ENCODE peak calls at places on chromosomes 7 and 10, in four cellular contexts. K is thoracic aorta, Z is mesenchymal stem cell, N is left ventricle myocardium inferior. T is an unnamed sample.

GRCh38 chr7:66736892-66737291 is 3.6 kb upstream of the RABGEF1 start:
- DNase-seq in N (no peak), K (no peak), Z (no peak), T (no peak)

GRCh38 chr7:81503321-81503720 is 266.5 kb downstream of the HGF start:
- DNase-seq in N (no peak), K (no peak), Z (no peak), T (no peak)

GRCh38 chr10:33280217-33280616 is 54.2 kb downstream of the NRP1 start:
- DNase-seq in Z (no peak), N (no peak), K (no peak), T (no peak)

GRCh38 chr7:114832906-114833595 is 88.8 kb upstream of the MDFIC start:
- DNase-seq in Z (no peak), N (no peak), K (no peak), T (no peak)

GRCh38 chr7:130144632-130145171 is 60.5 kb downstream of the TMEM209 start:
- DNase-seq in Z (peak; percentile 10), N (no peak), K (no peak), T (no peak)

GRCh38 chr7:120740348-120740747 is 117.6 kb downstream of the TSPAN12 start:
- DNase-seq in K (no peak), Z (peak; percentile 73), N (no peak), T (no peak)

GRCh38 chr7:134686782-134687181 is 40.1 kb downstream of the BPGM start:
- DNase-seq in Z (peak; percentile 47), K (no peak), N (no peak), T (no peak)

GRCh38 chr7:141328290-141328689 is 222.9 kb upstream of the AGK start:
- DNase-seq in N (no peak), K (no peak), Z (no peak), T (no peak)

GRCh38 chr7:55476071-55476803 is 96.1 kb downstream of the VOPP1 start:
- DNase-seq in Z (no peak), K (no peak), N (no peak), T (no peak)

GRCh38 chr10:113313048-113313611 is 239.7 kb upstream of the HABP2 start:
- DNase-seq in N (no peak), K (no peak), Z (no peak), T (peak; percentile 40)

GRCh38 chr10:129958686-129959543 is 5.2 kb downstream of the EBF3 start:
- DNase-seq in N (no peak), Z (no peak), K (no peak), T (peak; percentile 44)

GRCh38 chr7:131602304-131602993 is 46.0 kb upstream of the PODXL start:
- DNase-seq in Z (no peak), K (no peak), N (no peak), T (no peak)

GRCh38 chr10:132281915-132282666 is 25.7 kb downstream of the STK32C start:
- DNase-seq in K (no peak), N (no peak), Z (no peak), T (peak; percentile 85)

GRCh38 chr10:112583236-112583919 is 136.4 kb downstream of the VTI1A start:
- DNase-seq in Z (no peak), K (no peak), N (no peak), T (no peak)

GRCh38 chr10:94403034-94403822 is 887 bp downstream of the TBC1D12 start:
- DNase-seq in Z (peak; percentile 88), N (peak; percentile 53), K (peak; percentile 7), T (peak; percentile 59)

GRCh38 chr7:27167916-27168264 is 2.6 kb upstream of the HOXA9 start:
- DNase-seq in K (no peak), N (no peak), Z (peak; percentile 67), T (no peak)

GRCh38 chr10:92103376-92104084 is 180.0 kb downstream of the BTAF1 start:
- DNase-seq in K (no peak), Z (no peak), N (no peak), T (no peak)

GRCh38 chr10:54800677-54801480 is at the start of gene PCDH15:
- DNase-seq in Z (peak; percentile 33), N (no peak), K (no peak), T (peak; percentile 78)

GRCh38 chr7:45363669-45364068 is 206.1 kb downstream of the RAMP3 start:
- DNase-seq in N (no peak), Z (no peak), K (no peak), T (no peak)

GRCh38 chr7:54898659-54899340 is 120.0 kb upstream of the EGFR start:
- DNase-seq in N (no peak), Z (no peak), K (no peak), T (no peak)

GRCh38 chr10:35533565-35533964 is 71.6 kb upstream of the GJD4 start:
- DNase-seq in N (no peak), Z (no peak), K (no peak), T (no peak)

GRCh38 chr7:55065511-55066229 is 46.9 kb downstream of the EGFR start:
- DNase-seq in N (no peak), K (no peak), Z (peak; percentile 95), T (no peak)

GRCh38 chr7:143434660-143435059 is 8.6 kb upstream of the TAS2R60 start:
- DNase-seq in K (no peak), Z (no peak), N (peak; percentile 58), T (no peak)

GRCh38 chr7:143436539-143436938 is 6.7 kb upstream of the TAS2R60 start:
- DNase-seq in N (no peak), Z (no peak), K (no peak), T (no peak)

GRCh38 chr7:143433759-143434158 is 9.5 kb upstream of the TAS2R60 start:
- DNase-seq in Z (no peak), N (no peak), K (no peak), T (no peak)

GRCh38 chr7:143437568-143437967 is 5.7 kb upstream of the TAS2R60 start:
- DNase-seq in Z (no peak), N (no peak), K (no peak), T (no peak)

GRCh38 chr7:143435266-143435665 is 8.0 kb upstream of the TAS2R60 start:
- DNase-seq in K (no peak), N (no peak), Z (no peak), T (no peak)
- H3K27ac ChIP-seq in K (no peak overlapping the region), N (no peak overlapping the region), Z (no peak overlapping the region), T (no peak overlapping the region)

GRCh38 chr10:29862926-29863614 is 196.3 kb downstream of the JCAD start:
- DNase-seq in K (no peak), Z (peak; percentile 59), N (no peak), T (no peak)

GRCh38 chr10:29860159-29860558 is 199.2 kb downstream of the JCAD start:
- DNase-seq in Z (peak; percentile 53), K (no peak), N (no peak), T (no peak)

GRCh38 chr10:29858352-29859267 is 200.8 kb downstream of the JCAD start:
- DNase-seq in N (peak; percentile 65), Z (peak; percentile 82), K (peak; percentile 45), T (peak; percentile 7)

GRCh38 chr10:29859521-29860130 is 199.8 kb downstream of the JCAD start:
- DNase-seq in N (no peak), K (no peak), Z (no peak), T (no peak)

DNA sequence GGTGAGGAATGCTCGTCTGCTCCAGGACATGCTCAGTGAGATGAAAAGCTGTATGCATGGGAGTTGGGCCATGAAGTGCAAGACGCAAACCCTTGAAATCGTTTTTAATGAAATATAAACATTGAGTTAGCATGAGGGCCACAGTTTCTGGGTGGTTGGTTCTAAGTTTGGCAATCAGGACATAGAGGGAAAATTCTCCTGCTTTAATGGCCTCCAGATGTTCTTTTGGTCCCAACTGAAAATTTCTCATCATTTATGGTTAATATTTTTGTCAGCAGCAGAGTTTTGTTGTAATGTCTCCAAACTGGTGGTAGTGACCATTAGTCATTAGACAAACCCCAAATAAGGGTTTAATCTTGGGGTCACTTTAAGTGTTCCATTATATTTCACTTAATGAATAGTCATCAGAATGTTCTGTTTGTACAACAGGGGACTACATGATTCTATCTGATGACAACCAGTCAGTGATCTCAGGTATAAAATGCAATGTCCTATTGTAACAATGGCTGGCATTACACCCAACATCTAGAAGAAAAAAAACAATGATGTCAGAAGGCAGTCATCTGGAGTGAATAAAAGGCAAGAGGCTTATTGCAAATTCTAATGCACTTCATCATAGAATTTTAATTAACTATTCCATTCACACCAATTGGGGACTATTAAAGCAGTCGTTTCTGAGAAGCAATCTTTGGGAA is 197.4 kb downstream of the JCAD start:
- DNase-seq in Z (no peak), N (no peak), K (no peak), T (no peak)
- H3K27ac ChIP-seq in Z (peak overlapping the region; percentile 77), N (no peak overlapping the region), K (peak overlapping the region; percentile 31), T (no peak overlapping the region)

GRCh38 chr10:96672491-96673175 is 47.7 kb downstream of the PIK3AP1 start:
- DNase-seq in N (no peak), K (no peak), Z (no peak), T (no peak)
- H3K27ac ChIP-seq in N (no peak overlapping the region), K (no peak overlapping the region), Z (peak overlapping the region; percentile 85), T (no peak overlapping the region)

GRCh38 chr10:9508616-9509015 is 1454.1 kb downstream of the GATA3 start:
- DNase-seq in Z (no peak), K (no peak), N (no peak), T (no peak)

DNA sequence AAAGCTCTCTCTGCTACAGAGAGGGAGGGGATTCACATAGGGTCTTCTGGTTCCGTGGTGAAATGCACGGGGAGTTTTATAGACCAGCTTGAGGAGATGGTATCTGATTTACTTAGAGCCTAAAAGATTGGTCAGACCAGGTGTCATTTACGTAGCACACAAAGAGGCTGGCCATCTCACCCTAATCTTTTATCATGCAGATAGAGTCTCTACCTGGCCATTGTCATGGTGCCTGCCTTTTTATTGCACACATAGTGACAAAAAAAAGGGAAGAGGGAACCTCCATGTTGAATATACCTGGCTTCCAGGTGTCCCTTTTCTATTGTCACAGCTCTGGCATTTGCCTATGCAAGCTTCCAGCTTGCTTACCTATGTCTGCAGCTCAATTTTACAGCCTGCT is 1456.1 kb downstream of the GATA3 start:
- DNase-seq in N (no peak), K (no peak), Z (no peak), T (no peak)
- H3K27ac ChIP-seq in N (no peak overlapping the region), K (no peak overlapping the region), Z (no peak overlapping the region), T (no peak overlapping the region)

DNA sequence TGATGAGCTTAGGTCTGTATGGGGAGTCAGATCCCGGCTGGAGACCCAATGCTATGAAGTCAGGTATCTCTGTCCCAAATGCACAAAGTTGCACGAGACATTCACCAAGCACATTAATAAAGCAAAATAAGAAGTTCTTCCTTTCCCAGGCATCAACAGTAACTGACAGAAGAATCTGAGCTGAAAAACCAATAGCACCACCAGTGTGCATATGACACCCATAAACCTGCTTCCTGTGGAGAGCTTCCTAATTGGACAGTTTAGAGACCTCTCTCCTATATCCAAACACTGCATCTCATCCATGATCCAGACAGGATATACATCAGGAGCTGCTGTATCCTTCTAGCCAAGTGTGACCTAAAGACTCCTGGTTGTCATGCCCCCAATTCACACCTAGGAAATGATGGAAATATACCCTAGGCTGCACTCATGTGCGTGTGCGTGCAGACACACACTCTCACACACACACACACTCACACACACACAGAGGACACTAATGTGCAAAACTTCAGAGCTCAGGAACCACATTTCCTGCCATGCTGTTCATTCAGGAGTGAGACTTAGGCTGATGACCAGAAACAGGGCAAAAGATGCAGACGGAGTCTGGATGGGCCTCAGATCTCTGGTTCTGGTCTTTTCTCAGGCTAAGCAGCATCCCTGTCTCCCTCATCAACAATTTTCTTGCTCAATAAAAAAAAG is 58.0 kb downstream of the MAP3K8 start:
- DNase-seq in Z (no peak), N (no peak), K (no peak), T (no peak)
- H3K27ac ChIP-seq in Z (no peak overlapping the region), N (no peak overlapping the region), K (no peak overlapping the region), T (no peak overlapping the region)

GRCh38 chr10:57165671-57166070 is 804.6 kb upstream of the ZWINT start:
- DNase-seq in N (no peak), Z (no peak), K (no peak), T (no peak)

GRCh38 chr10:57162231-57162630 is 801.2 kb upstream of the ZWINT start:
- DNase-seq in Z (no peak), N (no peak), K (no peak), T (no peak)

GRCh38 chr10:57161157-57161556 is 800.1 kb upstream of the ZWINT start:
- DNase-seq in K (no peak), Z (no peak), N (no peak), T (no peak)
- H3K27ac ChIP-seq in K (no peak overlapping the region), Z (no peak overlapping the region), N (no peak overlapping the region), T (no peak overlapping the region)